ENCODE peak calls at places on chromosomes 7 and 10, in eight cellular contexts. W is posterior vena cava; J is activated CD8-positive, alpha-beta memory T cell treated with anti-CD3 and anti-CD28 coated beads, Interleukin-2, amount 50 U/mL, for 48 hours; Z is A549; C is activated CD4-positive, alpha-beta T cell treated with anti-CD3 and anti-CD28 coated beads for 1 hour; Q is activated naive CD4-positive, alpha-beta T cell treated with anti-CD3 and anti-CD28 coated beads, Interleukin-2, amount 10 ng/mL, durations not matched to agents 7 days and 5 days; Y is islet precursor cell; S is SW480. T is an unnamed sample.

GRCh38 chr7:69464035-69464434 is 134.2 kb upstream of the AUTS2 start:
- DNase-seq in W (no peak), J (no peak), Z (no peak), C (no peak), Q (no peak), Y (no peak), S (no peak), T (no peak)

GRCh38 chr10:29692121-29692539 is 57.4 kb upstream of the SVIL start:
- DNase-seq in W (no peak), J (no peak), Z (no peak), C (no peak), Q (no peak), Y (no peak), S (no peak), T (no peak)

GRCh38 chr10:78717200-78717599 is 351.6 kb upstream of the ZMIZ1 start:
- DNase-seq in W (no peak), J (no peak), Z (no peak), C (no peak), Q (no peak), Y (no peak), S (no peak), T (no peak)

GRCh38 chr10:50511512-50512213 is 112.1 kb downstream of the SGMS1 start:
- DNase-seq in W (no peak), J (no peak), Z (peak), C (no peak), Q (no peak), Y (no peak), S (peak), T (no peak)

GRCh38 chr7:44307301-44307900 is 18.0 kb downstream of the CAMK2B start:
- DNase-seq in W (peak), J (peak), Z (peak), C (no peak), Q (no peak), Y (peak), S (peak), T (peak)

GRCh38 chr7:55130554-55131198 is 111.9 kb downstream of the EGFR start:
- DNase-seq in W (no peak), J (no peak), Z (no peak), C (no peak), Q (no peak), Y (peak), S (no peak), T (no peak)

GRCh38 chr7:113548561-113548960 is 370.2 kb downstream of the PPP1R3A start:
- DNase-seq in W (no peak), J (no peak), Z (no peak), C (no peak), Q (no peak), Y (no peak), S (no peak), T (no peak)

GRCh38 chr10:119131512-119132240 is 27.8 kb downstream of the DENND10 start:
- DNase-seq in W (no peak), J (no peak), Z (peak), C (no peak), Q (peak), Y (no peak), S (peak), T (no peak)

GRCh38 chr10:124745678-124746077 is 1.5 kb upstream of the FAM53B start:
- DNase-seq in W (no peak), J (no peak), Z (peak), C (no peak), Q (no peak), Y (peak), S (peak), T (no peak)

GRCh38 chr10:53702489-53702888 is 929.9 kb upstream of the MBL2 start:
- DNase-seq in W (no peak), J (no peak), Z (no peak), C (no peak), Q (no peak), Y (no peak), S (no peak), T (no peak)

GRCh38 chr7:93968911-93969620 is 35.1 kb downstream of the BET1 start:
- DNase-seq in W (no peak), J (no peak), Z (no peak), C (no peak), Q (no peak), Y (no peak), S (no peak), T (no peak)

GRCh38 chr7:81267508-81267907 is 348.7 kb upstream of the SEMA3C start:
- DNase-seq in W (no peak), J (no peak), Z (peak), C (no peak), Q (no peak), Y (no peak), S (no peak), T (no peak)

GRCh38 chr7:41955475-41956243 is 252.8 kb upstream of the INHBA start:
- DNase-seq in W (peak), J (no peak), Z (peak), C (no peak), Q (no peak), Y (peak), S (no peak), T (peak)

GRCh38 chr10:72077275-72077990 is 10.9 kb downstream of the SPOCK2 start:
- DNase-seq in W (peak), J (no peak), Z (no peak), C (no peak), Q (no peak), Y (no peak), S (no peak), T (no peak)

GRCh38 chr7:18558910-18559309 is 63.4 kb downstream of the HDAC9 start:
- DNase-seq in W (no peak), J (no peak), Z (no peak), C (no peak), Q (no peak), Y (no peak), S (no peak), T (no peak)

GRCh38 chr7:111025013-111025412 is 65.9 kb upstream of the LRRN3 start:
- DNase-seq in W (no peak), J (no peak), Z (no peak), C (no peak), Q (peak), Y (no peak), S (no peak), T (no peak)

GRCh38 chr7:27685893-27686292 is 23.2 kb upstream of the HIBADH start:
- DNase-seq in W (no peak), J (no peak), Z (no peak), C (no peak), Q (no peak), Y (no peak), S (no peak), T (no peak)

GRCh38 chr10:104117839-104118323 is 4.1 kb upstream of the SFR1 start:
- DNase-seq in W (no peak), J (no peak), Z (peak), C (no peak), Q (no peak), Y (no peak), S (peak), T (no peak)

GRCh38 chr10:130959752-130960195 is 351.7 kb downstream of the TCERG1L start:
- DNase-seq in W (no peak), J (no peak), Z (no peak), C (no peak), Q (no peak), Y (peak), S (no peak), T (peak)

GRCh38 chr7:45080958-45081669 is 7.7 kb downstream of the NACAD start:
- DNase-seq in W (peak), J (no peak), Z (no peak), C (no peak), Q (no peak), Y (peak), S (no peak), T (no peak)

GRCh38 chr7:157670490-157671357 is 333.9 kb downstream of the DNAJB6 start:
- DNase-seq in W (peak), J (no peak), Z (no peak), C (no peak), Q (no peak), Y (peak), S (peak), T (peak)

GRCh38 chr10:121310151-121310711 is 288.0 kb downstream of the FGFR2 start:
- DNase-seq in W (no peak), J (no peak), Z (no peak), C (no peak), Q (no peak), Y (peak), S (peak), T (peak)

GRCh38 chr10:16777473-16778370 is 39.5 kb downstream of the RSU1 start:
- DNase-seq in W (no peak), J (no peak), Z (peak), C (no peak), Q (peak), Y (no peak), S (peak), T (no peak)

GRCh38 chr10:30755474-30755873 is 125.9 kb upstream of the LYZL2 start:
- DNase-seq in W (peak), J (no peak), Z (no peak), C (no peak), Q (no peak), Y (no peak), S (no peak), T (no peak)

GRCh38 chr10:97025613-97026242 is 160.0 kb downstream of the SLIT1 start:
- DNase-seq in W (peak), J (peak), Z (peak), C (no peak), Q (peak), Y (peak), S (peak), T (peak)

GRCh38 chr10:94199565-94199964 is 163.2 kb downstream of the NOC3L start:
- DNase-seq in W (no peak), J (no peak), Z (no peak), C (no peak), Q (no peak), Y (no peak), S (no peak), T (no peak)

GRCh38 chr10:128568491-128568890 is 442.3 kb upstream of the MKI67 start:
- DNase-seq in W (no peak), J (no peak), Z (no peak), C (no peak), Q (no peak), Y (no peak), S (no peak), T (no peak)

GRCh38 chr10:72334832-72335393 is 19.8 kb downstream of the DNAJB12 start:
- DNase-seq in W (peak), J (peak), Z (no peak), C (peak), Q (peak), Y (peak), S (peak), T (peak)

GRCh38 chr7:2554654-2555053 is 670 bp downstream of the BRAT1 start:
- DNase-seq in W (peak), J (no peak), Z (no peak), C (no peak), Q (peak), Y (peak), S (peak), T (peak)

GRCh38 chr7:76505168-76506080 is 4.9 kb upstream of the UPK3B start:
- DNase-seq in W (peak), J (no peak), Z (no peak), C (no peak), Q (no peak), Y (no peak), S (no peak), T (peak)

GRCh38 chr10:27190508-27190907 is 35.4 kb downstream of the MASTL start:
- DNase-seq in W (no peak), J (no peak), Z (peak), C (no peak), Q (no peak), Y (no peak), S (no peak), T (no peak)

GRCh38 chr10:43304687-43305333 is 37.9 kb upstream of the RASGEF1A start:
- DNase-seq in W (peak), J (peak), Z (peak), C (peak), Q (peak), Y (peak), S (peak), T (peak)

GRCh38 chr7:127754457-127754856 is 102.5 kb downstream of the SND1 start:
- DNase-seq in W (no peak), J (no peak), Z (no peak), C (no peak), Q (no peak), Y (no peak), S (no peak), T (no peak)

GRCh38 chr10:90742189-90742588 is 115.7 kb downstream of the HTR7 start:
- DNase-seq in W (no peak), J (no peak), Z (no peak), C (no peak), Q (no peak), Y (peak), S (peak), T (no peak)

GRCh38 chr7:93016681-93017349 is 101.0 kb downstream of the SAMD9 start:
- DNase-seq in W (no peak), J (no peak), Z (no peak), C (no peak), Q (no peak), Y (no peak), S (no peak), T (no peak)

GRCh38 chr10:125375210-125375609 is 214.8 kb upstream of the CTBP2 start:
- DNase-seq in W (no peak), J (no peak), Z (peak), C (no peak), Q (no peak), Y (no peak), S (peak), T (no peak)

GRCh38 chr7:120990468-120991118 is 2.1 kb downstream of the CPED1 start:
- DNase-seq in W (no peak), J (no peak), Z (no peak), C (no peak), Q (no peak), Y (no peak), S (no peak), T (no peak)

T was measured in endodermal cell.